ENCODE peak calls at places on chromosomes 7 and 10, in five cellular contexts. E, P, M, A and Z are unnamed samples. For H3K4me1, the result is how much of the 10 kb centered on the place peaks cover.

GRCh38 chr7:135445690-135446089 is 64.2 kb downstream of the CNOT4 start:
- DNase-seq in E (no peak), M (no peak), A (no peak), P (no peak), Z (no peak)

GRCh38 chr10:123901621-123902020 is 10.0 kb upstream of the CPXM2 start:
- DNase-seq in M (no peak), P (no peak), E (no peak), A (no peak), Z (no peak)

GRCh38 chr10:120948889-120949382 is 97.8 kb downstream of the WDR11 start:
- DNase-seq in A (peak), P (peak), E (peak), M (peak), Z (peak)

GRCh38 chr7:27686315-27686714 is 23.6 kb upstream of the HIBADH start:
- DNase-seq in M (no peak), A (no peak), P (no peak), E (peak), Z (no peak)

GRCh38 chr10:72223743-72224101 is 7.6 kb upstream of the ASCC1 start:
- DNase-seq in P (no peak), A (no peak), M (no peak), E (no peak), Z (no peak)

GRCh38 chr7:81926154-81926553 is 156.3 kb upstream of the HGF start:
- DNase-seq in E (no peak), M (no peak), A (no peak), P (no peak), Z (no peak)

GRCh38 chr7:121755818-121756501 is 117.0 kb upstream of the PTPRZ1 start:
- DNase-seq in P (no peak), A (no peak), E (no peak), M (no peak), Z (no peak)

GRCh38 chr10:63275094-63275493 is 142.0 kb downstream of the NRBF2 start:
- DNase-seq in A (no peak), P (no peak), M (no peak), E (no peak), Z (no peak)

GRCh38 chr10:21604651-21605050 is 70.6 kb downstream of the MLLT10 start:
- DNase-seq in A (no peak), M (no peak), E (no peak), P (no peak), Z (no peak)

DNA sequence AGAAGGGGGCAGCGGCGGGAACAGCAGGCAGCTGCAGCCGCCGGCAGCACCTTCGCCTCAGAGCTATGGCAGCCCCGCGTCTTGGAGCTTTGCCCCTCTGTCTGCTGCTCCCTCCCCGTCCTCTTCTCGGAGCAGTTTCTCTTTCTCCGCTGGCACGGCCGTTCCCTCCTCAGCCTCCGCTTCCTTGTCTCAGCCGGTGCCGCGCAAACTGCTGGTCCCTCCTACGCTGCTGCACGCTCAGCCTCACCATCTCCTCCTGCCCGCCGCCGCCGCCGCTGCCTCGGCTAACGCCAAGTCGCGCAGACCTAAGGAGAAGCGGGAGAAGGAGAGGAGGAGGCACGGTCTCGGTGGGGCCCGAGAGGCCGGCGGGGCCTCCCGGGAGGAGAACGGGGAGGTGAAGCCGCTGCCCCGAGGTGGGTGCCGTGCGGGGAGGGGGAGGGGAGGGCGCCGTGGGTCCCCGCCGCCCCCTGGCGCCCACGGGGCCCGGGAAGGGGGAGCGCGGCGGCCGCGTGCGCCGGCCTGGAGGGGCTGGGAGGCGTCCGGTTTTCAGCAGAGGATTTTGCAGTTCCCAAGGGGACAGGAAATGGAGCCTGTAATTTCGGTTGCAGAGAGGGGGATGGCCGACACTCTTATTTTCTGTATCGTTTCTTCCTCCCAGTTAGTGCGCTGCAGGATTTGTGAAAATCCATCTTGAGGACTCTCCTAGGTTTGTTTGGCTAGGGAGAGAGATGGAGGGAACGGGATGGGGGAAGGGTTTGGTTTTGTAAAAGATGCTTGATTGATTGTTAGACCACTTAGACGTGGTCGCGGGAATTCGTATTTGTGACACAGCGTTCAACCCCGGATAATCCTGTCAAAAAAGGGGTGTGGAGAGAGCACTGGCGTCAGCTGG is 630 bp downstream of the RSBN1L start:
- DNase-seq in M (peak), A (peak), P (peak), E (peak), Z (peak)
- H3K4me1 ChIP-seq in M (half or more), A (half or more), P (half or more), E (under half), Z (under half)

DNA sequence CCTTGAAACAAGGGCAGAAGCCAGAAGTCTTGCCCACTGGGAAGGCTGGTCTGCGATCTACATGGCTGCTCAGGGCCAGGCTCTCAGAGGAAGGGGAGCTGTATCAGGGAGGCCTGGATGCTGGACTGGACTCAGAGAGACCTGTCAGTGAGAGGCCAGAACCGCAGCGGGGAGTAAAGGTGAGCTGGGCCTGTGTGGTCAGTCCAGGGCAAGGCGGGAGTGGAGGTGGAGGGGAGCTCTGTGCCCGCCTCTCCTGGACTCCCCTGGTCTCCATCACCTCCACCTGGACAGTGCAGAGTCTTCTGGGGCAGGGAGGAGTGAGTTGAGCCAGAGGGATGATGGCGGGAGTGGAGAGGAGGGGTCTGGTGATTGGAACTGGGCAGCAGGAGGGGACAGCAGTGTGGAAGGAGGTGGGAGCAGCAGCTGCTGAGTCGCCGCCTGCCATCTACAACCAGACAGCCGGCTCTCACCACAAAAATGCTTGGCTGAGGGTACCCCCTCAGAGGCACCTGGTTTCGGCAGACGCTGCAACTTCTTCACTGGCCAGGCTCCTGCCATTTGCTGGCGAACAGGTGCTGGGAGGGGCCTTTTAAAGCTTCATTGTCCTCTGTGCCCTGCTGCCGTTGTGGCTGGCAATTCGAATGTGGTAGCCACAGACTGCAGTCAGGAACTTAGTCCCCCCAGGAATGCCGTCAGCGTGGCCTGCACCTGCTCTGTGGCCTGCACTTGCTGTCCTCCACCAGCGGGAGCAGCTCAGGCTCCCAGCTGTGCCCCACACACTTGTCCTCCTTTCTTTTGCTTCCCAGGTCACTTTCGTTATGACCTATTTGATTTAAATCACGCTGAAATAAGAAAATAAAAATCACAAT is 3.5 kb downstream of the RASSF4 start:
- DNase-seq in P (no peak), A (peak), E (no peak), M (no peak), Z (no peak)
- H3K4me1 ChIP-seq in P (half or more), A (half or more), E (under half), M (half or more), Z (half or more)

DNA sequence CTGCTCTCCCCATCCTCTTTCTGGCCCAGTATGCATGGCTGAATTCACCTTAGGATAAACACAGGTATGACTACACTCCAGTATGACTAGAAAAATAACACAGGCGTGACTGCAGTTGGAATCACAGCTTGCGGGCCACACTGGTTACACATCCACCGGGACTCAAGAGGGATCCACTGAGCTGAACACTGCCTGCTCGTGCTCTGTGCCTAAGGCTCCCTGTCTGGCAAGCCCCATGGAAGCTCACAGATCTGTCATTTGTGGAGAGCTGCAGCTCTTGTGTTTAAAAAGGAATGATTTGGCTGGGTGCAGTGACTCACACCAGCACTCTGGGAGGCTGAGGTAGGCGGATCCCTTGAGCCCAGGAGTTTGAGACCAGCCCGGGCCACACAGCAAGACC is 26.8 kb downstream of the VOPP1 start:
- DNase-seq in M (no peak), E (peak), P (no peak), A (no peak), Z (no peak)
- H3K4me1 ChIP-seq in M (under half), E (under half), P (under half), A (half or more), Z (under half)

DNA sequence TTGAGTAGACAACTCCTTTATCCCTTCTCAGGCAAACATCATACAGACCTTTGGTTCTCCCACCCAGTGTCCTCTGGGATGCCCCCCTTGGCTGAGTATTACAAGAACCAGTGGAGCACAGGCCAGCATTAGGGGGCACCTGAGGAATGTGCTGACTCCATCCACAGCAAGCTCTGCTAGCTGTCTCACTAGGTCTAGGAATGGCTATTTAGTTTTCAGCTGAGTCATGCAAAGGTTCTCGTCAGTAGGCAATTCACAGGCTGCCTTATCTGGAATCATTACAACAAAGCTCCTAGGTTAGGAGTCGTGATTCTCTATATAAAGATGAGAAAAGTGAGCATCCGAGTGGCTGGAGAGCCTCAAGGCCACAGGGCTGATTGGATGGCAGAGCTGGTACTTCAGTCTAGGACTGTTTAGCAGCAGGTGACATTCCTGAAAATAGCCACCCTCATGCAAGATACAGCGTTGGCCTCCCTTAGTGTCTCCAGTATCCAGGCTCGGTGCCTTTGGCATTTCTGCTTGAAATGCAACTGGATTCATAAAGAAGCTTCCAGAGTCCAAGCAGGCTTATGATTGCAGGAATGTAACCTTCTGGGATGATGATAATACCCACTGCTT is 75.8 kb downstream of the CDCA7L start:
- DNase-seq in P (no peak), E (peak), A (no peak), M (no peak), Z (no peak)
- H3K4me1 ChIP-seq in P (under half), E (under half), A (under half), M (under half), Z (under half)